ENCODE peak calls at places on chromosomes 4 and X, in ten cellular contexts. One of them, this sample, is unnamed.

GRCh38 chrX:137567474-137568232 is 1.7 kb downstream of the ZIC3 start:
- DNase-seq in OCI-M1: no peak
- DNase-seq in KG1: no peak
- DNase-seq in germinal center: no peak
- DNase-seq in stimulated activated CD4-positive, alpha-beta T cell treated with anti-CD3 and anti-CD28 coated beads, Interleukin-4, amount 100 ng/mL, for 1 hour: no peak
- DNase-seq in NCI-H774: no peak
- DNase-seq in Daoy: no peak
- DNase-seq in ACHN: no peak
- DNase-seq in ovary: no peak
- DNase-seq in HCEC 1CT: no peak
- DNase-seq in this sample: peak

GRCh38 chr4:147085796-147086195 is 140.1 kb upstream of the TTC29 start:
- DNase-seq in OCI-M1: no peak
- DNase-seq in NCI-H774: no peak
- DNase-seq in HCEC 1CT: no peak
- DNase-seq in Daoy: no peak
- DNase-seq in stimulated activated CD4-positive, alpha-beta T cell treated with anti-CD3 and anti-CD28 coated beads, Interleukin-4, amount 100 ng/mL, for 1 hour: no peak
- DNase-seq in ovary: no peak
- DNase-seq in ACHN: no peak
- DNase-seq in germinal center: no peak
- DNase-seq in KG1: no peak
- DNase-seq in this sample: no peak

GRCh38 chrX:40734956-40735317 is 405 bp downstream of the MED14 start:
- DNase-seq in NCI-H774: no peak
- DNase-seq in Daoy: no peak
- DNase-seq in germinal center: no peak
- DNase-seq in stimulated activated CD4-positive, alpha-beta T cell treated with anti-CD3 and anti-CD28 coated beads, Interleukin-4, amount 100 ng/mL, for 1 hour: peak
- DNase-seq in ovary: no peak
- DNase-seq in OCI-M1: no peak
- DNase-seq in ACHN: peak
- DNase-seq in HCEC 1CT: peak
- DNase-seq in KG1: peak
- DNase-seq in this sample: no peak

GRCh38 chr4:153205028-153205648 is 895 bp downstream of the TRIM2 start:
- DNase-seq in KG1: no peak
- DNase-seq in ACHN: no peak
- DNase-seq in stimulated activated CD4-positive, alpha-beta T cell treated with anti-CD3 and anti-CD28 coated beads, Interleukin-4, amount 100 ng/mL, for 1 hour: peak
- DNase-seq in NCI-H774: no peak
- DNase-seq in OCI-M1: no peak
- DNase-seq in Daoy: no peak
- DNase-seq in HCEC 1CT: no peak
- DNase-seq in ovary: no peak
- DNase-seq in germinal center: peak
- DNase-seq in this sample: no peak

GRCh38 chr4:174222266-174222872 is 61.1 kb downstream of the FBXO8 start:
- DNase-seq in NCI-H774: no peak
- DNase-seq in ACHN: peak
- DNase-seq in Daoy: no peak
- DNase-seq in KG1: no peak
- DNase-seq in stimulated activated CD4-positive, alpha-beta T cell treated with anti-CD3 and anti-CD28 coated beads, Interleukin-4, amount 100 ng/mL, for 1 hour: no peak
- DNase-seq in ovary: no peak
- DNase-seq in OCI-M1: peak
- DNase-seq in germinal center: no peak
- DNase-seq in HCEC 1CT: peak
- DNase-seq in this sample: no peak

GRCh38 chrX:153781428-153782047 is 697 bp downstream of the SRPK3 start:
- DNase-seq in Daoy: peak
- DNase-seq in NCI-H774: peak
- DNase-seq in HCEC 1CT: no peak
- DNase-seq in ACHN: no peak
- DNase-seq in germinal center: no peak
- DNase-seq in OCI-M1: no peak
- DNase-seq in KG1: no peak
- DNase-seq in stimulated activated CD4-positive, alpha-beta T cell treated with anti-CD3 and anti-CD28 coated beads, Interleukin-4, amount 100 ng/mL, for 1 hour: no peak
- DNase-seq in ovary: no peak
- DNase-seq in this sample: no peak

GRCh38 chrX:34874763-34875162 is 67.8 kb upstream of the FAM47B start:
- DNase-seq in HCEC 1CT: no peak
- DNase-seq in NCI-H774: no peak
- DNase-seq in KG1: no peak
- DNase-seq in ACHN: no peak
- DNase-seq in Daoy: no peak
- DNase-seq in stimulated activated CD4-positive, alpha-beta T cell treated with anti-CD3 and anti-CD28 coated beads, Interleukin-4, amount 100 ng/mL, for 1 hour: no peak
- DNase-seq in germinal center: no peak
- DNase-seq in OCI-M1: no peak
- DNase-seq in ovary: no peak
- DNase-seq in this sample: no peak

GRCh38 chr4:17066241-17066640 is 167.8 kb upstream of the LDB2 start:
- DNase-seq in ACHN: no peak
- DNase-seq in Daoy: no peak
- DNase-seq in stimulated activated CD4-positive, alpha-beta T cell treated with anti-CD3 and anti-CD28 coated beads, Interleukin-4, amount 100 ng/mL, for 1 hour: no peak
- DNase-seq in KG1: no peak
- DNase-seq in germinal center: no peak
- DNase-seq in NCI-H774: no peak
- DNase-seq in OCI-M1: no peak
- DNase-seq in ovary: no peak
- DNase-seq in HCEC 1CT: peak
- DNase-seq in this sample: no peak

GRCh38 chr4:73439991-73440390 is 4.0 kb downstream of the AFP start:
- DNase-seq in germinal center: no peak
- DNase-seq in ACHN: no peak
- DNase-seq in ovary: no peak
- DNase-seq in HCEC 1CT: no peak
- DNase-seq in stimulated activated CD4-positive, alpha-beta T cell treated with anti-CD3 and anti-CD28 coated beads, Interleukin-4, amount 100 ng/mL, for 1 hour: no peak
- DNase-seq in Daoy: no peak
- DNase-seq in OCI-M1: no peak
- DNase-seq in NCI-H774: no peak
- DNase-seq in KG1: no peak
- DNase-seq in this sample: no peak

GRCh38 chrX:64976673-64977040 is 407 bp upstream of the ZC4H2 start:
- DNase-seq in KG1: no peak
- DNase-seq in germinal center: peak
- DNase-seq in ovary: no peak
- DNase-seq in NCI-H774: no peak
- DNase-seq in HCEC 1CT: no peak
- DNase-seq in Daoy: no peak
- DNase-seq in OCI-M1: no peak
- DNase-seq in ACHN: no peak
- DNase-seq in stimulated activated CD4-positive, alpha-beta T cell treated with anti-CD3 and anti-CD28 coated beads, Interleukin-4, amount 100 ng/mL, for 1 hour: peak
- DNase-seq in this sample: no peak

GRCh38 chrX:16827225-16827624 is 41.0 kb downstream of the TXLNG start:
- DNase-seq in germinal center: no peak
- DNase-seq in ACHN: no peak
- DNase-seq in HCEC 1CT: no peak
- DNase-seq in NCI-H774: no peak
- DNase-seq in Daoy: peak
- DNase-seq in stimulated activated CD4-positive, alpha-beta T cell treated with anti-CD3 and anti-CD28 coated beads, Interleukin-4, amount 100 ng/mL, for 1 hour: no peak
- DNase-seq in OCI-M1: no peak
- DNase-seq in ovary: no peak
- DNase-seq in KG1: no peak
- DNase-seq in this sample: no peak

GRCh38 chr4:90476586-90476985 is 349.4 kb downstream of the CCSER1 start:
- DNase-seq in stimulated activated CD4-positive, alpha-beta T cell treated with anti-CD3 and anti-CD28 coated beads, Interleukin-4, amount 100 ng/mL, for 1 hour: no peak
- DNase-seq in NCI-H774: no peak
- DNase-seq in Daoy: no peak
- DNase-seq in KG1: no peak
- DNase-seq in HCEC 1CT: no peak
- DNase-seq in OCI-M1: no peak
- DNase-seq in germinal center: no peak
- DNase-seq in ovary: no peak
- DNase-seq in ACHN: no peak
- DNase-seq in this sample: no peak

GRCh38 chr4:95018845-95019244 is 261.1 kb downstream of the BMPR1B start:
- DNase-seq in germinal center: no peak
- DNase-seq in HCEC 1CT: no peak
- DNase-seq in OCI-M1: no peak
- DNase-seq in Daoy: no peak
- DNase-seq in NCI-H774: no peak
- DNase-seq in ACHN: no peak
- DNase-seq in stimulated activated CD4-positive, alpha-beta T cell treated with anti-CD3 and anti-CD28 coated beads, Interleukin-4, amount 100 ng/mL, for 1 hour: no peak
- DNase-seq in ovary: no peak
- DNase-seq in KG1: no peak
- DNase-seq in this sample: no peak

GRCh38 chr4:107818301-107818910 is 6.3 kb upstream of the SGMS2 start:
- DNase-seq in ACHN: no peak
- DNase-seq in stimulated activated CD4-positive, alpha-beta T cell treated with anti-CD3 and anti-CD28 coated beads, Interleukin-4, amount 100 ng/mL, for 1 hour: no peak
- DNase-seq in OCI-M1: peak
- DNase-seq in germinal center: no peak
- DNase-seq in Daoy: peak
- DNase-seq in ovary: no peak
- DNase-seq in NCI-H774: no peak
- DNase-seq in KG1: no peak
- DNase-seq in HCEC 1CT: no peak
- DNase-seq in this sample: no peak

GRCh38 chr4:56655627-56656345 is 25.3 kb downstream of the HOPX start:
- DNase-seq in ovary: no peak
- DNase-seq in HCEC 1CT: no peak
- DNase-seq in OCI-M1: no peak
- DNase-seq in KG1: no peak
- DNase-seq in ACHN: no peak
- DNase-seq in NCI-H774: no peak
- DNase-seq in stimulated activated CD4-positive, alpha-beta T cell treated with anti-CD3 and anti-CD28 coated beads, Interleukin-4, amount 100 ng/mL, for 1 hour: peak
- DNase-seq in germinal center: peak
- DNase-seq in Daoy: no peak
- DNase-seq in this sample: no peak

GRCh38 chr4:4655901-4656300 is 114.1 kb upstream of the STX18 start:
- DNase-seq in OCI-M1: no peak
- DNase-seq in ovary: no peak
- DNase-seq in germinal center: no peak
- DNase-seq in ACHN: no peak
- DNase-seq in Daoy: no peak
- DNase-seq in HCEC 1CT: no peak
- DNase-seq in KG1: no peak
- DNase-seq in stimulated activated CD4-positive, alpha-beta T cell treated with anti-CD3 and anti-CD28 coated beads, Interleukin-4, amount 100 ng/mL, for 1 hour: no peak
- DNase-seq in NCI-H774: no peak
- DNase-seq in this sample: no peak

GRCh38 chrX:13571136-13571535 is 1.7 kb downstream of the EGFL6 start:
- DNase-seq in KG1: no peak
- DNase-seq in ovary: no peak
- DNase-seq in HCEC 1CT: no peak
- DNase-seq in stimulated activated CD4-positive, alpha-beta T cell treated with anti-CD3 and anti-CD28 coated beads, Interleukin-4, amount 100 ng/mL, for 1 hour: no peak
- DNase-seq in OCI-M1: no peak
- DNase-seq in ACHN: no peak
- DNase-seq in Daoy: no peak
- DNase-seq in germinal center: no peak
- DNase-seq in NCI-H774: no peak
- DNase-seq in this sample: no peak

GRCh38 chrX:143788265-143788664 is 67.7 kb upstream of the SPANXN2 start:
- DNase-seq in germinal center: no peak
- DNase-seq in NCI-H774: no peak
- DNase-seq in HCEC 1CT: peak
- DNase-seq in Daoy: no peak
- DNase-seq in stimulated activated CD4-positive, alpha-beta T cell treated with anti-CD3 and anti-CD28 coated beads, Interleukin-4, amount 100 ng/mL, for 1 hour: no peak
- DNase-seq in KG1: no peak
- DNase-seq in ovary: no peak
- DNase-seq in ACHN: peak
- DNase-seq in OCI-M1: peak
- DNase-seq in this sample: no peak

GRCh38 chrX:20412871-20413486 is 146.3 kb upstream of the RPS6KA3 start:
- DNase-seq in NCI-H774: no peak
- DNase-seq in KG1: peak
- DNase-seq in ACHN: no peak
- DNase-seq in germinal center: peak
- DNase-seq in HCEC 1CT: no peak
- DNase-seq in OCI-M1: no peak
- DNase-seq in Daoy: no peak
- DNase-seq in stimulated activated CD4-positive, alpha-beta T cell treated with anti-CD3 and anti-CD28 coated beads, Interleukin-4, amount 100 ng/mL, for 1 hour: peak
- DNase-seq in ovary: no peak
- DNase-seq in this sample: no peak

GRCh38 chr4:140152760-140153418 is 1.1 kb downstream of the MAML3 start:
- DNase-seq in Daoy: peak
- DNase-seq in germinal center: peak
- DNase-seq in KG1: peak
- DNase-seq in ovary: peak
- DNase-seq in HCEC 1CT: peak
- DNase-seq in stimulated activated CD4-positive, alpha-beta T cell treated with anti-CD3 and anti-CD28 coated beads, Interleukin-4, amount 100 ng/mL, for 1 hour: peak
- DNase-seq in OCI-M1: peak
- DNase-seq in ACHN: peak
- DNase-seq in NCI-H774: no peak
- DNase-seq in this sample: no peak

GRCh38 chr4:121510260-121510942 is 129.6 kb upstream of the QRFPR start:
- DNase-seq in OCI-M1: no peak
- DNase-seq in ovary: no peak
- DNase-seq in germinal center: no peak
- DNase-seq in KG1: no peak
- DNase-seq in ACHN: no peak
- DNase-seq in stimulated activated CD4-positive, alpha-beta T cell treated with anti-CD3 and anti-CD28 coated beads, Interleukin-4, amount 100 ng/mL, for 1 hour: no peak
- DNase-seq in HCEC 1CT: no peak
- DNase-seq in Daoy: peak
- DNase-seq in NCI-H774: no peak
- DNase-seq in this sample: no peak

GRCh38 chrX:629230-630006 is 1.2 kb upstream of the SHOX start:
- DNase-seq in germinal center: no peak
- DNase-seq in NCI-H774: no peak
- DNase-seq in OCI-M1: no peak
- DNase-seq in Daoy: no peak
- DNase-seq in KG1: no peak
- DNase-seq in HCEC 1CT: no peak
- DNase-seq in ovary: no peak
- DNase-seq in stimulated activated CD4-positive, alpha-beta T cell treated with anti-CD3 and anti-CD28 coated beads, Interleukin-4, amount 100 ng/mL, for 1 hour: no peak
- DNase-seq in ACHN: no peak
- DNase-seq in this sample: no peak

GRCh38 chrX:18010251-18010650 is 149.2 kb upstream of the RAI2 start:
- DNase-seq in ACHN: no peak
- DNase-seq in KG1: no peak
- DNase-seq in stimulated activated CD4-positive, alpha-beta T cell treated with anti-CD3 and anti-CD28 coated beads, Interleukin-4, amount 100 ng/mL, for 1 hour: no peak
- DNase-seq in germinal center: no peak
- DNase-seq in ovary: no peak
- DNase-seq in OCI-M1: no peak
- DNase-seq in HCEC 1CT: no peak
- DNase-seq in Daoy: no peak
- DNase-seq in NCI-H774: peak
- DNase-seq in this sample: no peak

GRCh38 chr4:125316391-125316780 is 1.6 kb downstream of the FAT4 start:
- DNase-seq in HCEC 1CT: peak
- DNase-seq in Daoy: peak
- DNase-seq in KG1: no peak
- DNase-seq in ACHN: peak
- DNase-seq in NCI-H774: no peak
- DNase-seq in ovary: peak
- DNase-seq in OCI-M1: peak
- DNase-seq in stimulated activated CD4-positive, alpha-beta T cell treated with anti-CD3 and anti-CD28 coated beads, Interleukin-4, amount 100 ng/mL, for 1 hour: no peak
- DNase-seq in germinal center: no peak
- DNase-seq in this sample: no peak

GRCh38 chr4:54226399-54227260 is 2.5 kb upstream of the PDGFRA start:
- DNase-seq in HCEC 1CT: no peak
- DNase-seq in germinal center: no peak
- DNase-seq in ACHN: no peak
- DNase-seq in stimulated activated CD4-positive, alpha-beta T cell treated with anti-CD3 and anti-CD28 coated beads, Interleukin-4, amount 100 ng/mL, for 1 hour: no peak
- DNase-seq in KG1: no peak
- DNase-seq in OCI-M1: no peak
- DNase-seq in Daoy: no peak
- DNase-seq in NCI-H774: no peak
- DNase-seq in ovary: peak
- DNase-seq in this sample: no peak

GRCh38 chr4:159410076-159410777 is 307.3 kb downstream of the RAPGEF2 start:
- DNase-seq in ACHN: no peak
- DNase-seq in stimulated activated CD4-positive, alpha-beta T cell treated with anti-CD3 and anti-CD28 coated beads, Interleukin-4, amount 100 ng/mL, for 1 hour: no peak
- DNase-seq in Daoy: peak
- DNase-seq in ovary: no peak
- DNase-seq in KG1: no peak
- DNase-seq in NCI-H774: no peak
- DNase-seq in HCEC 1CT: peak
- DNase-seq in OCI-M1: no peak
- DNase-seq in germinal center: no peak
- DNase-seq in this sample: no peak

GRCh38 chr4:142112451-142112850 is 476.1 kb downstream of the IL15 start:
- DNase-seq in ACHN: no peak
- DNase-seq in ovary: no peak
- DNase-seq in germinal center: no peak
- DNase-seq in stimulated activated CD4-positive, alpha-beta T cell treated with anti-CD3 and anti-CD28 coated beads, Interleukin-4, amount 100 ng/mL, for 1 hour: no peak
- DNase-seq in NCI-H774: no peak
- DNase-seq in HCEC 1CT: peak
- DNase-seq in OCI-M1: no peak
- DNase-seq in Daoy: no peak
- DNase-seq in KG1: no peak
- DNase-seq in this sample: no peak

GRCh38 chr4:83180469-83180968 is 66.0 kb upstream of the PLAC8 start:
- DNase-seq in OCI-M1: no peak
- DNase-seq in ovary: no peak
- DNase-seq in HCEC 1CT: no peak
- DNase-seq in NCI-H774: no peak
- DNase-seq in germinal center: no peak
- DNase-seq in KG1: no peak
- DNase-seq in Daoy: no peak
- DNase-seq in stimulated activated CD4-positive, alpha-beta T cell treated with anti-CD3 and anti-CD28 coated beads, Interleukin-4, amount 100 ng/mL, for 1 hour: no peak
- DNase-seq in ACHN: no peak
- DNase-seq in this sample: no peak